ENCODE peak calls at places on chromosomes 6 and 20, in eight cellular contexts. P is SK-N-SH, J is transverse colon, T is stomach, F is HepG2, I is ovary, G is tibial nerve, O is K562. S is an unnamed sample. For H3K4me1, the result is how much of the 10 kb centered on the place peaks cover.

GRCh38 chr6:117615981-117616961 is 14.0 kb upstream of the GOPC start:
- DNase-seq in P (no peak), J (no peak), T (no peak), F (no peak), I (no peak), G (no peak), O (no peak), S (no peak)

GRCh38 chr6:57113105-57113504 is 23.1 kb downstream of the ZNF451 start:
- DNase-seq in P (no peak), J (no peak), T (no peak), F (no peak), I (no peak), G (no peak), O (no peak), S (no peak)

GRCh38 chr6:6699741-6700367 is 111.3 kb downstream of the LY86 start:
- DNase-seq in P (peak), J (peak), T (peak), F (no peak), I (peak), G (peak), O (peak), S (peak)

GRCh38 chr20:51711426-51711825 is 56.8 kb downstream of the ATP9A start:
- DNase-seq in P (no peak), J (no peak), T (no peak), F (no peak), I (no peak), G (no peak), O (no peak), S (no peak)

GRCh38 chr20:44405785-44406571 is 50.5 kb downstream of the HNF4A start:
- DNase-seq in P (no peak), J (no peak), T (no peak), F (no peak), I (no peak), G (no peak), O (no peak), S (no peak)

GRCh38 chr6:112307707-112308106 is 39.4 kb upstream of the RFPL4B start:
- DNase-seq in P (no peak), J (no peak), T (no peak), F (no peak), I (no peak), G (no peak), O (no peak), S (no peak)

GRCh38 chr20:3472105-3472504 is 1.3 kb downstream of the ATRN start:
- DNase-seq in P (no peak), J (no peak), T (no peak), F (peak), I (no peak), G (no peak), O (no peak), S (no peak)

GRCh38 chr20:19078448-19079373 is 133.7 kb upstream of the SLC24A3 start:
- DNase-seq in P (no peak), J (no peak), T (no peak), F (no peak), I (no peak), G (no peak), O (no peak), S (no peak)

GRCh38 chr6:156991971-156992370 is 214.8 kb downstream of the ARID1B start:
- DNase-seq in P (no peak), J (no peak), T (no peak), F (peak), I (no peak), G (no peak), O (no peak), S (no peak)

GRCh38 chr6:924661-925060 is 231.7 kb upstream of the EXOC2 start:
- DNase-seq in P (no peak), J (no peak), T (no peak), F (no peak), I (no peak), G (no peak), O (no peak), S (no peak)

DNA sequence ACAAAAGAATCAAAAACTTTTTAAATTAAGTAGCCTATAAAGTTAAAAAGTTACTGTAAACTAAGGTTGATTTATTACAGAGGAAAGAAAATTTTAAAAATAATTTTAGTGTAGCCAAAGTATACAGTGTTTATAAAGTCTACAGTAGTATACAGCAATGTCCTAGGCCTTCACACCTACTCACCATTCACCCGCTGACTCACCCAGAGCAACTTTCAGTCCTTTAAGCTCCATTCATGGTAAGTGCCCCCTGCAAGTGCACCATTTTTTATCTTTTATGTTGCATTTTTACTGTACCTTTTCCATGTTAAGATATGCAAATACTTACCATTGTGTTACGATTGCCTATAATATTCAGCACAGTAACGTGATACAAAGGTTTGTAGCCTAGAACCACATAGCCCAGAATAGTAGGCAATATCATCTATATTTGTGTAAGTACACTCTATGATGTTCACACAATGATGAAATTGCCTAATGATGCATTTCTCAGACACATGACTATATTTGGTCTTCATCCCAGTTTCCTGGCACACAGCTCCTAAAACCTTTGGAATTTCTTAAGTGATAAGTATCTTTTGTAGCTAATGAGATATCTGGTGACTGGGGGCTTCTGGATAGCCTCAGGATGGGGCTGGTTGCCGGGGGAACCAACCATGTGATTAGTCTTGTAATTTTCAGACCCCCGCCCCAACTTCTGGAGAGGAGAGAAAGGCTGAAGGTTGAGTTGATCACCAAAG is 111.0 kb downstream of the MRPL14 start:
- DNase-seq in P (no peak), J (no peak), T (no peak), F (no peak), I (no peak), G (no peak), O (no peak), S (peak)
- TF ChIP-seq EP300 in P (no peak), J (no peak), T (no peak), F (no peak), I (no peak), G (no peak), O (no peak), S (no peak)

GRCh38 chr20:20743511-20744169 is 31.2 kb upstream of the RALGAPA2 start:
- DNase-seq in P (no peak), J (peak), T (peak), F (peak), I (peak), G (peak), O (no peak), S (peak)
- H3K4me1 ChIP-seq in P (under half), J (under half), T (under half), F (under half), I (under half), G (under half), O (under half), S (under half)

GRCh38 chr20:20253744-20254330 is 114.1 kb upstream of the INSM1 start:
- DNase-seq in P (no peak), J (no peak), T (no peak), F (no peak), I (no peak), G (no peak), O (no peak), S (no peak)

GRCh38 chr20:20255104-20255503 is 112.8 kb upstream of the INSM1 start:
- DNase-seq in P (no peak), J (no peak), T (no peak), F (no peak), I (no peak), G (no peak), O (no peak), S (no peak)

GRCh38 chr20:20261159-20261558 is 106.7 kb upstream of the INSM1 start:
- DNase-seq in P (no peak), J (no peak), T (no peak), F (no peak), I (no peak), G (no peak), O (no peak), S (no peak)

GRCh38 chr20:20265210-20265609 is 102.7 kb upstream of the INSM1 start:
- DNase-seq in P (no peak), J (no peak), T (no peak), F (no peak), I (no peak), G (no peak), O (no peak), S (no peak)

DNA sequence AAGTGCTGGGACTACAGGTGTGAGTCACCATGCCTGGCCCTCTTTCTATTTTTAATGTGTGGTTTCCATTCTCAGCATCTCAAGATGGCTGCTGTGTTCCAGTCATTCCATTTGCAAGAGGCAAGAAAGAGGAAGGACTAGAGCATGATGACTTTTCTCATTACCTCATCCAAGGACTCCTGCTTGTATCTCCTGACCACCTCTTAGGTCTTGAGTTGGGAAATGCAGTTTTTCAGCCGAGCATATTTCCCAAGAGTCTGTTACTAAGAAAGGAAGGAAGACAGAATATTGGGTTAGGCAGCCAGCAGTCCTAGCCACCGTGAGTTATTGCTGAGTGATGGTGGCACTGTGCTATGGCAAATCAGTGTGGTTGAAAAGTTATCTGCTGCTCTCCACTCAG is 108.4 kb upstream of the INSM1 start:
- DNase-seq in P (no peak), J (no peak), T (no peak), F (no peak), I (no peak), G (no peak), O (no peak), S (no peak)
- TF ChIP-seq EP300 in P (no peak), J (no peak), T (no peak), F (no peak), I (no peak), G (no peak), O (no peak), S (no peak)

GRCh38 chr20:50516935-50517816 is 7.0 kb downstream of the PTPN1 start:
- DNase-seq in P (no peak), J (peak), T (no peak), F (no peak), I (no peak), G (no peak), O (no peak), S (no peak)

GRCh38 chr20:50519036-50519780 is 9.0 kb downstream of the PTPN1 start:
- DNase-seq in P (no peak), J (peak), T (no peak), F (no peak), I (no peak), G (no peak), O (no peak), S (no peak)

GRCh38 chr20:50516180-50516934 is 6.2 kb downstream of the PTPN1 start:
- DNase-seq in P (no peak), J (no peak), T (no peak), F (no peak), I (no peak), G (no peak), O (no peak), S (no peak)

GRCh38 chr20:50517817-50518154 is 7.6 kb downstream of the PTPN1 start:
- DNase-seq in P (no peak), J (no peak), T (no peak), F (no peak), I (no peak), G (no peak), O (no peak), S (no peak)

GRCh38 chr20:50518270-50518721 is 8.1 kb downstream of the PTPN1 start:
- DNase-seq in P (no peak), J (no peak), T (no peak), F (no peak), I (no peak), G (no peak), O (no peak), S (no peak)
- H3K4me1 ChIP-seq in P (half or more), J (half or more), T (half or more), F (under half), I (under half), G (under half), O (half or more), S (half or more)

GRCh38 chr6:31821301-31822037 is 6.1 kb upstream of the HSPA1B start:
- DNase-seq in P (peak), J (peak), T (peak), F (no peak), I (peak), G (peak), O (peak), S (peak)
- TF ChIP-seq EP300 in P (no peak), J (no peak), T (no peak), F (no peak), I (no peak), G (no peak), O (no peak), S (no peak)

GRCh38 chr6:2881358-2881885 is 21.7 kb downstream of the SERPINB9 start:
- DNase-seq in P (no peak), J (no peak), T (no peak), F (no peak), I (no peak), G (no peak), O (no peak), S (no peak)
- H3K4me1 ChIP-seq in P (under half), J (under half), T (under half), F (under half), I (under half), G (under half), O (under half), S (under half)

GRCh38 chr20:31845300-31845863 is at the start of gene FOXS1:
- DNase-seq in P (no peak), J (no peak), T (no peak), F (no peak), I (peak), G (peak), O (no peak), S (no peak)
- TF ChIP-seq EP300 in P (no peak), J (no peak), T (no peak), F (no peak), I (no peak), G (no peak), O (no peak), S (no peak)

GRCh38 chr20:41054463-41055230 is 26.0 kb downstream of the TOP1 start:
- DNase-seq in P (no peak), J (no peak), T (no peak), F (no peak), I (no peak), G (no peak), O (no peak), S (no peak)
- H3K4me1 ChIP-seq in P (half or more), J (half or more), T (half or more), F (half or more), I (under half), G (under half), O (half or more), S (under half)

DNA sequence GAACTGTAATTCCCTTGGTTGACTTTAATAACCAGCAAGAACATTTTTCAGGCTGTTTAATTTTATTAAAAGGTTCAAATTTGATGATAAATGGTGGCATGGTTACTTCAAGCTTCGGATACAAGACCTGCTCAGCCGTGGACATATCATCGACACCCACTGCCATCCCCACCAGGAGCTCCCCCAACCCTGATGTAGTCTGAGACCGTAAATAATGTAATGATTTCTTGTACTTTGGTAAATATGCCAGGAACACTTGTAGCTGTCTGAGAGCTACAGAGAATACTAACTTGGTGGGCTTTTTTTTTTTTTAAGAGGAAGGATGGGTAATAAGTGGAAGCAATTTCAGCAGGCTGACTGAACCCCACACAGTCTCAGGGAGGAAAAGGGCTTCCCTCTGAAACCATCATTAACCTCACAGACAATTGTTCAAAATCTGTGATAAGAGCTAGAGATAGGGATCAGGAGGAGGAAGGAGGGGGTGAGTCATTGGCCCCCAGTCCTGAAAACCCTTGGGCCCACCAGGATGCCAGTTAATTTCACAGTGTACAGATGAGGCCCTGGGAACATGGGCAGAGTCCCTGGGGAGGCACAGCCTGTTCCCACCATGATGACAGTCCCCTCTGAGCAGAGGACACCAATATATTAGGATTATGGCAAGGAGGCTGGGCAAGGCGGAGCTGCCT is 56.0 kb downstream of the APCDD1L start:
- DNase-seq in P (no peak), J (no peak), T (no peak), F (no peak), I (no peak), G (no peak), O (no peak), S (no peak)
- TF ChIP-seq EP300 in P (peak), J (no peak), T (no peak), F (no peak), I (no peak), G (no peak), O (no peak), S (no peak)

GRCh38 chr6:138979813-138980668 is 8.0 kb downstream of the REPS1 start:
- DNase-seq in P (no peak), J (no peak), T (no peak), F (no peak), I (no peak), G (no peak), O (no peak), S (no peak)

GRCh38 chr6:138979365-138979764 is 8.7 kb downstream of the REPS1 start:
- DNase-seq in P (no peak), J (no peak), T (no peak), F (no peak), I (no peak), G (no peak), O (no peak), S (no peak)

GRCh38 chr6:138977646-138978167 is 10.3 kb downstream of the REPS1 start:
- DNase-seq in P (no peak), J (no peak), T (no peak), F (no peak), I (no peak), G (no peak), O (no peak), S (no peak)

GRCh38 chr6:138978229-138978628 is 9.8 kb downstream of the REPS1 start:
- DNase-seq in P (no peak), J (no peak), T (no peak), F (no peak), I (no peak), G (no peak), O (no peak), S (no peak)

DNA sequence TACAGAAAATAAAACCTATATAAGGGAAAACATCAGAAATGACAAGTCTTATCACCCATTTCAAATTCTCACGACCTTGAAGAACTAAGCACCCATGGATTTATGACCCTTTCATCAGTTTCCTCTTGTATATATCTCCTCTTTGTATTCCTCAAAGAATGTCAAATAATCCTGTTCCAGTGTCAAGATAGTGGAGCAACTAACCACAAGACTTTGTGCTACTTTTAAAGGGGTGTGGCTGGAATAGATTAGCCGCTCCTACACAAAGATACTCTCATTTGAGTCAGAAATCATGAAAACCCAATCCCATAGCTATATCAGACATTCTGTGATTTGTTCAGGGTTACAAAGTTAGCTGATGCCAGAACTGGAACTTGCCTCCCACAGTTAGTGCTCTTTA is 6.6 kb downstream of the REPS1 start:
- DNase-seq in P (no peak), J (no peak), T (no peak), F (no peak), I (no peak), G (no peak), O (peak), S (no peak)
- H3K4me1 ChIP-seq in P (under half), J (under half), T (half or more), F (under half), I (under half), G (under half), O (under half), S (half or more)